ENCODE peak calls at places on chromosomes 2 and 18, in six cellular contexts. Z, K, V, E, H and W are unnamed samples.

GRCh38 chr2:235799281-235799680 is 305.4 kb downstream of the AGAP1 start:
- DNase-seq in H (no peak), V (no peak), K (no peak), E (no peak), Z (no peak), W (no peak)

GRCh38 chr2:95333888-95334338 is 36.8 kb downstream of the KCNIP3 start:
- DNase-seq in K (no peak), V (peak; percentile 45), H (no peak), Z (peak; percentile 99), E (peak; percentile 46), W (peak; percentile 79)

GRCh38 chr2:17375262-17375661 is 143.0 kb downstream of the RAD51AP2 start:
- DNase-seq in V (no peak), H (no peak), Z (no peak), E (no peak), K (peak; percentile 29), W (no peak)

GRCh38 chr2:240024766-240025165 is 376 bp downstream of the NDUFA10 start:
- DNase-seq in Z (no peak), H (no peak), K (peak; percentile 26), V (no peak), E (peak; percentile 51), W (peak; percentile 12)

GRCh38 chr2:64797881-64798590 is 144.3 kb upstream of the SERTAD2 start:
- DNase-seq in E (no peak), Z (peak; percentile 97), V (no peak), K (no peak), H (peak; percentile 32), W (peak; percentile 44)

GRCh38 chr2:170467568-170468422 is 247.3 kb upstream of the SP5 start:
- DNase-seq in Z (no peak), E (no peak), V (no peak), K (no peak), H (no peak), W (no peak)

GRCh38 chr2:71155846-71156245 is 25.4 kb downstream of the MPHOSPH10 start:
- DNase-seq in V (no peak), K (no peak), E (no peak), Z (no peak), H (no peak), W (no peak)

GRCh38 chr2:85369500-85369899 is 14.9 kb downstream of the ELMOD3 start:
- DNase-seq in E (no peak), Z (peak; percentile 83), K (no peak), H (peak; percentile 40), V (no peak), W (no peak)

GRCh38 chr2:31271851-31272267 is 37.9 kb downstream of the EHD3 start:
- DNase-seq in E (no peak), H (no peak), K (no peak), V (no peak), Z (no peak), W (no peak)

GRCh38 chr2:113232730-113233129 is 46.0 kb downstream of the PAX8 start:
- DNase-seq in E (no peak), H (no peak), V (no peak), K (no peak), Z (no peak), W (no peak)
- H3K4me1 ChIP-seq in E (no peaks in the 10 kb centered on the region), H (no peaks in the 10 kb centered on the region), V (peaks cover 6% of the 10 kb centered on the region), K (peaks cover 29% of the 10 kb centered on the region), Z (peaks cover 7% of the 10 kb centered on the region), W (no peaks in the 10 kb centered on the region)

DNA sequence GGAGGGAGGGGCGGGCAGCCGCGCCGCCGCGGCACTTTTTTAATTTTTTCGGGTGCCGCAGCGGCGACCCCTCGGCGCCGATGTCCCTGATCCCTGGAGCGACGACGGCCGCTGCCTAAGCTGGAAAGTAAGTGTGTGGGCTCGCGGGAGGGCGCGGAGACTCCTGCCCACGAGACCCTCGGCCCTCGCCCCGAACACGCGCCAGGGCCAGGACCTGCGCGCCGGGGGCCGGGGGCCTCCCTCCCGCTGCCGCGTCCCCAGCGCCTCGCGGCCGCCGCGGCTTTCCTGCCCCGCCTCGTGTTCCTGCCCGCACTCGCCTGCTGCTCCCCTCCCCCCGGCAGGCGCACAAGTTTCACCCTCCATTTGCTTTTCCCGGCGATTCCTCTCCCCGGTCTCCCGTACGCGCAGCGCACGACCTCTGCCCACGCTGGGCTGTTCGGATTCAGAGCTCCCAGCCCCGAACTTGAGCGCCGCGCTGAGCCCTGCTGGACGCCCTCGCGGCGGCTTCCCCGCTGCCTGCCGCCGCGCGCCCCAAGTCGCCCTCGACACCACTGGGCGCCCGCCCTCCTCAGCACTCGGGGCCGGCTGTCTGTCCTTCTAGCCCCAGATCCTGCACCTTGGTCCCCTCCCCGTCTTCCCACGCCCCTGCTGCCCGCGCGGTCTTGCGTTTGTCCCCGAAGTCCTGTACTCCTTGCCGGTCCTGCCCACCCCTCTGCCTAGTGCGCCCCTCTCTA is 507 bp downstream of the PKP4 start:
- DNase-seq in Z (peak; percentile 49), V (peak; percentile 82), E (peak; percentile 72), H (peak; percentile 72), K (peak; percentile 76), W (peak; percentile 71)
- TF ChIP-seq CTCF in Z (no peak), V (no peak), E (no peak), H (no peak), K (no peak), W (no peak)

GRCh38 chr2:7014201-7014640 is 97.0 kb downstream of the RNF144A start:
- DNase-seq in E (no peak), H (no peak), V (no peak), K (peak; percentile 29), Z (peak; percentile 39), W (peak; percentile 44)
- H3K4me1 ChIP-seq in E (peaks cover 16% of the 10 kb centered on the region), H (no peaks in the 10 kb centered on the region), V (no peaks in the 10 kb centered on the region), K (peaks cover 26% of the 10 kb centered on the region), Z (peaks cover 58% of the 10 kb centered on the region), W (peaks cover 6% of the 10 kb centered on the region)

GRCh38 chr2:56195563-56195962 is 11.8 kb downstream of the CCDC85A start:
- DNase-seq in E (no peak), Z (peak; percentile 17), H (no peak), K (no peak), V (no peak), W (no peak)
- TF ChIP-seq CTCF in E (no peak), Z (no peak), H (no peak), K (no peak), V (no peak), W (no peak)

GRCh38 chr2:42924436-42924897 is 132.1 kb upstream of the HAAO start:
- DNase-seq in Z (no peak), H (no peak), E (no peak), V (no peak), K (no peak), W (no peak)
- H3K4me1 ChIP-seq in Z (no peaks in the 10 kb centered on the region), H (peaks cover 38% of the 10 kb centered on the region), E (peaks cover 71% of the 10 kb centered on the region), V (peaks cover 69% of the 10 kb centered on the region), K (peaks cover 43% of the 10 kb centered on the region), W (peaks cover 28% of the 10 kb centered on the region)

GRCh38 chr2:36770542-36771287 is 74.2 kb downstream of the VIT start:
- DNase-seq in V (no peak), E (peak; percentile 57), Z (peak; percentile 49), K (peak; percentile 30), H (peak; percentile 36), W (peak; percentile 76)
- TF ChIP-seq CTCF in V (peak; percentile 49), E (peak; percentile 46), Z (peak; percentile 80), K (peak; percentile 62), H (peak; percentile 19), W (peak; percentile 91)

DNA sequence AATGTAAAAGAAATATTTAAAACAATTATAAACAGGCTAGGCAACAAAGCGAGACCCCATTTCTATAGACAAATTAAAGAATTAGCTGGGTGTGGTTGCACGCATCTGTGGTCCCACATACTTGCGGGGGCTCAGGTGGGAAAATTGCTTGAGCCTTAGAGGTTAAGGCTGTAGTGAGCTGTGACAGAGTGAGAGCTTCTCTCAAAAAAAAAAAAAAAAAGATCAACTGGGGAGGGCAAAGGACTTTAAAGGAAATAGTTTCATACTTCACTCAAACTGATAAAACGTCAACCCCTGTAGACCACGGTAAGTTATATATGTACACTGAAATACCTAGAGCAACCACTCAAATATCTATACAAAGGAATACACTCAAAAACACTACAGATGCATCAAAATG is 37.5 kb downstream of the MGAT4A start:
- DNase-seq in Z (no peak), E (no peak), V (no peak), K (no peak), H (no peak), W (no peak)
- H3K4me1 ChIP-seq in Z (peaks cover 22% of the 10 kb centered on the region), E (peaks cover 21% of the 10 kb centered on the region), V (no peaks in the 10 kb centered on the region), K (no peaks in the 10 kb centered on the region), H (no peaks in the 10 kb centered on the region), W (no peaks in the 10 kb centered on the region)

GRCh38 chr18:61992923-61993322 is 100.1 kb upstream of the RNF152 start:
- DNase-seq in V (no peak), Z (peak; percentile 60), H (no peak), K (no peak), E (no peak), W (peak; percentile 44)

GRCh38 chr18:61993831-61994230 is 101.0 kb upstream of the RNF152 start:
- DNase-seq in Z (no peak), K (no peak), V (no peak), H (no peak), E (no peak), W (no peak)

GRCh38 chr18:61998335-61998734 is 105.5 kb upstream of the RNF152 start:
- DNase-seq in V (no peak), E (no peak), Z (peak; percentile 45), H (no peak), K (no peak), W (no peak)

GRCh38 chr18:61992285-61992684 is 99.5 kb upstream of the RNF152 start:
- DNase-seq in Z (peak; percentile 86), H (no peak), E (no peak), K (no peak), V (no peak), W (peak; percentile 69)

GRCh38 chr18:61995547-61996062 is 102.8 kb upstream of the RNF152 start:
- DNase-seq in E (no peak), H (no peak), K (no peak), Z (no peak), V (no peak), W (no peak)
- TF ChIP-seq CTCF in E (no peak), H (no peak), K (no peak), Z (no peak), V (no peak), W (no peak)